ENCODE peak calls at places on chromosomes 13 and 19, in ten cellular contexts. J, R, U, P, V, X, Z, Q, L and W are unnamed samples.

GRCh38 chr13:42333613-42334328 is 61.8 kb downstream of the AKAP11 start:
- DNase-seq in J (peak; percentile 71), R (no peak), U (peak; percentile 38), P (no peak), V (no peak), X (no peak), Z (no peak), Q (peak; percentile 47), L (no peak), W (no peak)

GRCh38 chr13:30108913-30109237 is 198.5 kb downstream of the KATNAL1 start:
- DNase-seq in J (no peak), R (no peak), U (no peak), P (no peak), V (no peak), X (no peak), Z (no peak), Q (no peak), L (peak; percentile 79), W (no peak)

GRCh38 chr19:45526143-45526542 is 18.9 kb downstream of the VASP start:
- DNase-seq in J (peak; percentile 72), R (no peak), U (peak; percentile 68), P (no peak), V (no peak), X (no peak), Z (no peak), Q (peak; percentile 81), L (no peak), W (no peak)

GRCh38 chr13:23610966-23611486 is 40.8 kb downstream of the TNFRSF19 start:
- DNase-seq in J (peak; percentile 78), R (no peak), U (no peak), P (no peak), V (no peak), X (no peak), Z (no peak), Q (no peak), L (no peak), W (no peak)

GRCh38 chr13:79477968-79478367 is 3.0 kb upstream of the NDFIP2 start:
- DNase-seq in J (peak; percentile 15), R (no peak), U (no peak), P (no peak), V (no peak), X (no peak), Z (no peak), Q (no peak), L (no peak), W (no peak)

GRCh38 chr19:3125900-3126524 is 9.8 kb upstream of the GNA15 start:
- DNase-seq in J (peak; percentile 53), R (no peak), U (no peak), P (peak; percentile 43), V (peak; percentile 85), X (no peak), Z (no peak), Q (peak; percentile 79), L (peak; percentile 39), W (no peak)

GRCh38 chr13:51328488-51328887 is 11.0 kb upstream of the SERPINE3 start:
- DNase-seq in J (no peak), R (no peak), U (peak; percentile 69), P (no peak), V (no peak), X (no peak), Z (no peak), Q (no peak), L (no peak), W (no peak)

GRCh38 chr19:13082192-13083007 is 20.3 kb downstream of the LYL1 start:
- DNase-seq in J (peak; percentile 55), R (no peak), U (no peak), P (no peak), V (no peak), X (no peak), Z (no peak), Q (peak; percentile 52), L (no peak), W (no peak)

GRCh38 chr19:8569066-8569761 is 8.0 kb downstream of the MYO1F start:
- DNase-seq in J (peak; percentile 89), R (peak; percentile 85), U (no peak), P (no peak), V (peak; percentile 46), X (no peak), Z (peak; percentile 90), Q (no peak), L (peak; percentile 56), W (peak; percentile 85)

GRCh38 chr19:35555301-35556005 is 8.0 kb downstream of the ATP4A start:
- DNase-seq in J (peak; percentile 26), R (no peak), U (peak; percentile 21), P (no peak), V (no peak), X (no peak), Z (no peak), Q (peak; percentile 54), L (peak; percentile 41), W (no peak)

GRCh38 chr19:245457-245856 is 45.7 kb downstream of the PLPP2 start:
- DNase-seq in J (no peak), R (no peak), U (no peak), P (no peak), V (no peak), X (no peak), Z (no peak), Q (no peak), L (no peak), W (no peak)

GRCh38 chr19:13181747-13182388 is 31.7 kb downstream of the IER2 start:
- DNase-seq in J (peak; percentile 77), R (no peak), U (no peak), P (no peak), V (no peak), X (no peak), Z (no peak), Q (peak; percentile 6), L (no peak), W (no peak)

GRCh38 chr19:342801-343421 is 1.7 kb downstream of the MIER2 start:
- DNase-seq in J (peak; percentile 84), R (peak; percentile 33), U (no peak), P (no peak), V (no peak), X (no peak), Z (peak; percentile 77), Q (no peak), L (peak; percentile 21), W (peak; percentile 44)

GRCh38 chr19:409515-410242 is 732 bp upstream of the C2CD4C start:
- DNase-seq in J (no peak), R (no peak), U (no peak), P (no peak), V (peak; percentile 31), X (no peak), Z (no peak), Q (no peak), L (no peak), W (no peak)

GRCh38 chr19:45515081-45515624 is 7.9 kb downstream of the VASP start:
- DNase-seq in J (no peak), R (no peak), U (no peak), P (no peak), V (no peak), X (no peak), Z (no peak), Q (no peak), L (no peak), W (no peak)

GRCh38 chr19:49676136-49676689 is 858 bp upstream of the PRMT1 start:
- DNase-seq in J (peak; percentile 97), R (peak; percentile 80), U (peak; percentile 96), P (peak; percentile 46), V (peak; percentile 45), X (no peak), Z (peak; percentile 81), Q (peak; percentile 71), L (peak; percentile 90), W (no peak)

GRCh38 chr19:50330365-50331078 is 1.3 kb upstream of the KCNC3 start:
- DNase-seq in J (peak; percentile 41), R (no peak), U (peak; percentile 95), P (peak; percentile 77), V (peak; percentile 71), X (no peak), Z (no peak), Q (peak; percentile 86), L (peak; percentile 86), W (no peak)

GRCh38 chr13:89822467-89822866 is 1525.0 kb upstream of the MIR17HG start:
- DNase-seq in J (no peak), R (no peak), U (no peak), P (no peak), V (no peak), X (no peak), Z (no peak), Q (no peak), L (no peak), W (no peak)

GRCh38 chr13:73169971-73170370 is 111.2 kb downstream of the KLF5 start:
- DNase-seq in J (no peak), R (no peak), U (no peak), P (no peak), V (no peak), X (no peak), Z (no peak), Q (no peak), L (no peak), W (no peak)

GRCh38 chr13:47332149-47332548 is 435.3 kb upstream of the HTR2A start:
- DNase-seq in J (peak; percentile 73), R (no peak), U (no peak), P (no peak), V (no peak), X (no peak), Z (no peak), Q (no peak), L (no peak), W (no peak)

GRCh38 chr13:91740811-91741210 is 342.4 kb downstream of the GPC5 start:
- DNase-seq in J (no peak), R (no peak), U (peak; percentile 17), P (no peak), V (no peak), X (no peak), Z (no peak), Q (no peak), L (no peak), W (no peak)

GRCh38 chr13:113058988-113059850 is 46.4 kb upstream of the F7 start:
- DNase-seq in J (no peak), R (no peak), U (no peak), P (no peak), V (no peak), X (no peak), Z (no peak), Q (no peak), L (no peak), W (no peak)

GRCh38 chr13:113350065-113350937 is 13.6 kb downstream of the GRTP1 start:
- DNase-seq in J (no peak), R (no peak), U (no peak), P (no peak), V (no peak), X (no peak), Z (no peak), Q (no peak), L (no peak), W (no peak)

GRCh38 chr13:45316210-45316799 is 24.7 kb downstream of the TPT1 start:
- DNase-seq in J (no peak), R (no peak), U (no peak), P (no peak), V (no peak), X (no peak), Z (no peak), Q (no peak), L (no peak), W (no peak)

GRCh38 chr13:110206170-110206569 is 100.8 kb downstream of the COL4A1 start:
- DNase-seq in J (no peak), R (no peak), U (no peak), P (no peak), V (no peak), X (no peak), Z (no peak), Q (no peak), L (no peak), W (no peak)

GRCh38 chr13:51849145-51850101 is 4.4 kb upstream of the TMEM272 start:
- DNase-seq in J (peak; percentile 10), R (no peak), U (peak; percentile 40), P (no peak), V (peak; percentile 42), X (no peak), Z (no peak), Q (peak; percentile 74), L (no peak), W (no peak)

GRCh38 chr19:10228925-10229324 is 2.2 kb downstream of the S1PR2 start:
- DNase-seq in J (peak; percentile 77), R (no peak), U (no peak), P (no peak), V (no peak), X (no peak), Z (no peak), Q (peak; percentile 59), L (peak; percentile 20), W (no peak)

GRCh38 chr19:7857727-7858701 is 16.2 kb downstream of the PRR36 start:
- DNase-seq in J (no peak), R (no peak), U (peak; percentile 58), P (no peak), V (no peak), X (no peak), Z (no peak), Q (no peak), L (no peak), W (no peak)